ENCODE peak calls at places on chromosome 19, in nine cellular contexts. X is A673; K is upper lobe of right lung; Q is GM23248; D is pancreas; L is cardiac muscle cell; H is testis; N is adipocyte; M is naive thymus-derived CD4-positive, alpha-beta T cell. Y is an unnamed sample. For H3K4me1, the result is how much of the 10 kb centered on the place peaks cover.

GRCh38 chr19:43538922-43539321 is 5.9 kb downstream of the ZNF575 start:
- DNase-seq in X (no peak), K (no peak), Q (no peak), D (no peak), L (no peak), H (no peak), N (no peak), M (no peak), Y (no peak)

GRCh38 chr19:41871573-41872383 is 5.3 kb upstream of the CD79A start:
- DNase-seq in X (no peak), K (no peak), Q (no peak), D (no peak), L (peak), H (no peak), N (no peak), M (peak), Y (no peak)

GRCh38 chr19:45953676-45954075 is 20.0 kb downstream of the NOVA2 start:
- DNase-seq in X (no peak), K (no peak), Q (no peak), D (no peak), L (no peak), H (no peak), N (no peak), M (no peak), Y (no peak)

GRCh38 chr19:35975608-35976214 is 19.3 kb upstream of the SDHAF1 start:
- DNase-seq in X (no peak), K (no peak), Q (peak), D (no peak), L (peak), H (no peak), N (peak), M (no peak), Y (no peak)

GRCh38 chr19:34430738-34431625 is 2.8 kb downstream of the UBA2 start:
- DNase-seq in X (peak), K (no peak), Q (peak), D (no peak), L (peak), H (no peak), N (peak), M (no peak), Y (peak)

GRCh38 chr19:33780746-33781145 is 15.9 kb upstream of the KCTD15 start:
- DNase-seq in X (peak), K (no peak), Q (peak), D (no peak), L (peak), H (peak), N (no peak), M (no peak), Y (no peak)

GRCh38 chr19:13149628-13150186 is 468 bp downstream of the STX10 start:
- DNase-seq in X (peak), K (peak), Q (peak), D (peak), L (peak), H (peak), N (peak), M (peak), Y (peak)

GRCh38 chr19:58330458-58330857 is 3.7 kb downstream of the ZSCAN22 start:
- DNase-seq in X (no peak), K (no peak), Q (peak), D (no peak), L (peak), H (no peak), N (peak), M (no peak), Y (no peak)

GRCh38 chr19:40461669-40462221 is 3.8 kb downstream of the BLVRB start:
- DNase-seq in X (no peak), K (peak), Q (no peak), D (no peak), L (no peak), H (peak), N (no peak), M (no peak), Y (no peak)

GRCh38 chr19:12880551-12881171 is 588 bp downstream of the DNASE2 start:
- DNase-seq in X (peak), K (peak), Q (peak), D (no peak), L (peak), H (peak), N (no peak), M (no peak), Y (no peak)

GRCh38 chr19:3098515-3099346 is 4.6 kb downstream of the GNA11 start:
- DNase-seq in X (no peak), K (peak), Q (peak), D (no peak), L (peak), H (peak), N (peak), M (no peak), Y (no peak)

GRCh38 chr19:30160426-30160825 is 211.8 kb upstream of the ZNF536 start:
- DNase-seq in X (no peak), K (no peak), Q (no peak), D (no peak), L (no peak), H (no peak), N (no peak), M (no peak), Y (no peak)

GRCh38 chr19:510606-511100 is 3.4 kb downstream of the TPGS1 start:
- DNase-seq in X (peak), K (peak), Q (peak), D (peak), L (peak), H (peak), N (peak), M (peak), Y (peak)

GRCh38 chr19:23440207-23440606 is 44.9 kb upstream of the ZNF91 start:
- DNase-seq in X (no peak), K (no peak), Q (peak), D (no peak), L (no peak), H (no peak), N (no peak), M (no peak), Y (peak)

GRCh38 chr19:12801466-12802266 is at the start of the genes PRDX2 and THSD8:
- DNase-seq in X (peak), K (peak), Q (peak), D (peak), L (peak), H (peak), N (peak), M (peak), Y (peak)

GRCh38 chr19:41413947-41414346 is 13.2 kb downstream of the B3GNT8 start:
- DNase-seq in X (no peak), K (no peak), Q (no peak), D (no peak), L (no peak), H (no peak), N (no peak), M (no peak), Y (no peak)

GRCh38 chr19:51784922-51785690 is 9.9 kb upstream of the FPR3 start:
- DNase-seq in X (peak), K (peak), Q (peak), D (no peak), L (peak), H (peak), N (peak), M (peak), Y (no peak)

GRCh38 chr19:57813919-57814504 is 701 bp downstream of the ZNF552 start:
- DNase-seq in X (no peak), K (no peak), Q (peak), D (no peak), L (peak), H (no peak), N (peak), M (no peak), Y (peak)

GRCh38 chr19:30106417-30107095 is 164.5 kb downstream of the URI1 start:
- DNase-seq in X (no peak), K (no peak), Q (no peak), D (no peak), L (no peak), H (no peak), N (no peak), M (no peak), Y (no peak)

DNA sequence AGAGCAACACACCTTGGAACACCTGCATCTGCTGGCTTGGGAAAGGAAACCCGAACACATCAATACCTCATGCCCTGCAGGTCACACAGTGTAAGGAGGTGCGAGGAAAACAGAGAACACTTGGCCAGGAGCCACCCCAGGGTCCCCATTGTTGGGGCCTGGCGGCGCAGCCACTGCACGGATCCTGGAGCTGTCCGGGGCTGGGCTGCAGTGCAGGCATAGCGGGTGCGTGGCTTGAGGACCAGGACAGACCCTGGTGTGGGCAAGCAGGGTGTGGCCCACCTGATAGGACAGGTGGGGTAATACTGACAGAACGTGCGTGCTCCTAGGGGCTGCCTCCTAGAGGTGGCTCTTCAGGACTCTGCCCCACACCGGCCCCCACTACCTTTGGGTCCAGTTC is 16.8 kb upstream of the TMEM160 start:
- DNase-seq in X (no peak), K (no peak), Q (no peak), D (no peak), L (no peak), H (no peak), N (no peak), M (no peak), Y (no peak)
- H3K4me1 ChIP-seq in X (under half), K (under half), Q (under half), D (under half), L (under half), H (under half), N (under half), M (under half), Y (under half)

GRCh38 chr19:38304866-38305429 is 897 bp downstream of the C19orf33 start:
- DNase-seq in X (no peak), K (peak), Q (no peak), D (peak), L (no peak), H (peak), N (no peak), M (no peak), Y (peak)
- H3K4me3 ChIP-seq in X (no peak), K (peak), Q (no peak), D (peak), L (no peak), H (peak), N (no peak), M (no peak), Y (peak)

GRCh38 chr19:10107254-10107653 is 1.1 kb downstream of the PPAN start:
- DNase-seq in X (no peak), K (no peak), Q (no peak), D (no peak), L (no peak), H (no peak), N (no peak), M (no peak), Y (no peak)
- H3K4me1 ChIP-seq in X (under half), K (under half), Q (under half), D (under half), L (under half), H (under half), N (under half), M (half or more), Y (under half)

GRCh38 chr19:15452111-15453047 is 2.6 kb upstream of the WIZ start:
- DNase-seq in X (peak), K (peak), Q (peak), D (peak), L (peak), H (peak), N (peak), M (peak), Y (peak)

GRCh38 chr19:15448014-15448777 is 1.6 kb downstream of the WIZ start:
- DNase-seq in X (no peak), K (no peak), Q (no peak), D (no peak), L (no peak), H (no peak), N (no peak), M (no peak), Y (no peak)

GRCh38 chr19:15448778-15449619 is 757 bp downstream of the WIZ start:
- DNase-seq in X (no peak), K (no peak), Q (peak), D (no peak), L (peak), H (no peak), N (no peak), M (no peak), Y (peak)

GRCh38 chr19:15449620-15450527 is at the start of gene WIZ:
- DNase-seq in X (peak), K (peak), Q (peak), D (peak), L (peak), H (peak), N (peak), M (peak), Y (peak)

GRCh38 chr19:15450528-15450890 is 753 bp upstream of the WIZ start:
- DNase-seq in X (no peak), K (no peak), Q (no peak), D (no peak), L (no peak), H (no peak), N (no peak), M (no peak), Y (no peak)
- H3K4me3 ChIP-seq in X (no peak), K (no peak), Q (no peak), D (no peak), L (no peak), H (no peak), N (no peak), M (no peak), Y (no peak)

DNA sequence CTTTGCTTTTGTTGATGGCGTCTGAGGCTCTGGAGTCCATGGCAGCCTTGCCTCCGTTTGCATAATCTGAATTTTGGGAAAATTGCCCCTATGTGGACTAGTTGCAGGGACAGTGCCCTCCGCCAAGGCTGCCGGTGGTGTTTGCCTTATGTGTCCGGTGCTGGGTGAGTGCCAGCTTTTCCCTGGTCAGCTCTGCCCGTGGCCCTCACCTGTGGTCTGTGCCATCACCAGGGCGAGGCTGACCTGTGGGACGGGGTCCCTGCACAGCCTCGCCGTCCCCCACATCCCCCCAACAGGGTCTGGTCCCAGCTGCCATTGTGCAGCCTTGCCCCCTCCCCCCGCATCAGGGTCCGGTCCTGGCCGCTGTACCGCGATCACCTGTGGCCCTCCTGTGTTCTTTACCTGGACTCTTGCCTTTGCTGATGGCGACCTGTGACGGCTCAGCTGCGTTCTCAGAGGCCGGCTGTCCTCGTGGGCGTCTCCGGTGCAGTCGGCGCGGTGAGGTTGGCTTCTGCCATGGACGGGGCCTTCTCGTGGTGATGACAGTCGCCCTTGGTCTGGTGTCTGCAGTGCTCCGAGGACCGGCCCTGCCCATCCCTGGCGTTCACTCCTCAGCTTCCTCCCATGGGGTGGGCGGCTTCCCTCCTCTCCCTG is 12.6 kb downstream of the CSNK1G2 start:
- DNase-seq in X (no peak), K (peak), Q (no peak), D (peak), L (no peak), H (no peak), N (no peak), M (no peak), Y (no peak)
- H3K4me1 ChIP-seq in X (under half), K (under half), Q (under half), D (under half), L (under half), H (under half), N (under half), M (under half), Y (under half)

GRCh38 chr19:6743714-6744380 is 4.4 kb downstream of the TRIP10 start:
- DNase-seq in X (peak), K (no peak), Q (no peak), D (no peak), L (no peak), H (no peak), N (no peak), M (no peak), Y (no peak)
- H3K4me3 ChIP-seq in X (no peak), K (no peak), Q (peak), D (no peak), L (no peak), H (no peak), N (peak), M (no peak), Y (no peak)

GRCh38 chr19:44690131-44690440 is 8.9 kb upstream of the CEACAM16 start:
- DNase-seq in X (no peak), K (no peak), Q (no peak), D (no peak), L (no peak), H (no peak), N (no peak), M (no peak), Y (no peak)

GRCh38 chr19:44689290-44690130 is 9.4 kb upstream of the CEACAM16 start:
- DNase-seq in X (peak), K (peak), Q (peak), D (peak), L (peak), H (peak), N (peak), M (peak), Y (peak)

GRCh38 chr19:44687898-44688297 is 11.1 kb upstream of the CEACAM16 start:
- DNase-seq in X (no peak), K (no peak), Q (no peak), D (no peak), L (no peak), H (no peak), N (no peak), M (no peak), Y (no peak)

GRCh38 chr19:44694184-44694579 is 4.8 kb upstream of the CEACAM16 start:
- DNase-seq in X (peak), K (no peak), Q (peak), D (no peak), L (no peak), H (no peak), N (no peak), M (no peak), Y (no peak)

GRCh38 chr19:44692379-44692721 is 6.6 kb upstream of the CEACAM16 start:
- DNase-seq in X (no peak), K (no peak), Q (no peak), D (no peak), L (no peak), H (no peak), N (no peak), M (no peak), Y (no peak)
- H3K4me1 ChIP-seq in X (under half), K (under half), Q (under half), D (under half), L (under half), H (under half), N (under half), M (under half), Y (half or more)

GRCh38 chr19:16957855-16958254 is 68.8 kb downstream of the CPAMD8 start:
- DNase-seq in X (no peak), K (no peak), Q (no peak), D (no peak), L (no peak), H (no peak), N (no peak), M (no peak), Y (no peak)
- H3K4me3 ChIP-seq in X (no peak), K (no peak), Q (no peak), D (no peak), L (no peak), H (no peak), N (no peak), M (no peak), Y (no peak)

GRCh38 chr19:47109177-47109540 is 4.4 kb downstream of the ZC3H4 start:
- DNase-seq in X (no peak), K (no peak), Q (no peak), D (no peak), L (no peak), H (no peak), N (peak), M (no peak), Y (no peak)
- H3K4me1 ChIP-seq in X (under half), K (under half), Q (under half), D (under half), L (under half), H (under half), N (half or more), M (under half), Y (under half)

Y was measured in Caco-2.